ENCODE peak calls at places on chromosomes 16 and 17, in four cellular contexts. G is HCT116, O is HepG2, X is K562. C is an unnamed sample.

GRCh38 chr17:59695943-59696681 is 11.1 kb downstream of the PTRH2 start:
- DNase-seq in O (no peak), X (no peak), G (no peak), C (no peak)

GRCh38 chr17:40452074-40452787 is 9.0 kb downstream of the IGFBP4 start:
- DNase-seq in G (no peak), O (no peak), X (no peak), C (no peak)

GRCh38 chr16:74606521-74607309 is at the start of gene GLG1:
- DNase-seq in O (peak; percentile 85), X (peak; percentile 92), G (peak; percentile 65), C (peak; percentile 88)

GRCh38 chr16:588639-588888 is 1.3 kb upstream of the RAB40C start:
- DNase-seq in G (no peak), X (no peak), O (no peak), C (peak; percentile 71)

GRCh38 chr17:46788796-46789195 is 29.7 kb downstream of the WNT3 start:
- DNase-seq in O (no peak), X (no peak), G (no peak), C (no peak)

GRCh38 chr17:81902653-81903414 is 796 bp downstream of the NPB start:
- DNase-seq in G (no peak), O (no peak), X (no peak), C (no peak)

GRCh38 chr16:85675528-85675927 is 13.2 kb downstream of the GINS2 start:
- DNase-seq in G (no peak), X (no peak), O (peak; percentile 38), C (no peak)

GRCh38 chr16:17307501-17307900 is 163.3 kb downstream of the XYLT1 start:
- DNase-seq in G (no peak), O (no peak), X (no peak), C (no peak)

GRCh38 chr17:77061711-77062110 is 79.1 kb upstream of the SEC14L1 start:
- DNase-seq in G (no peak), O (no peak), X (no peak), C (no peak)

GRCh38 chr16:9077001-9077809 is 14.2 kb upstream of the HAPSTR1 start:
- DNase-seq in O (peak; percentile 31), X (peak; percentile 23), G (peak; percentile 47), C (no peak)

GRCh38 chr17:79420318-79421243 is 190.3 kb downstream of the RBFOX3 start:
- DNase-seq in O (no peak), G (peak; percentile 26), X (peak; percentile 69), C (no peak)
- TF ChIP-seq FOSL1 in O (no peak), G (no peak), X (peak; percentile 78), C (no peak)

GRCh38 chr16:64440005-64440404 is 681.9 kb downstream of the CDH11 start:
- DNase-seq in G (no peak), O (no peak), X (no peak), C (no peak)

GRCh38 chr16:64440421-64440831 is 681.4 kb downstream of the CDH11 start:
- DNase-seq in X (no peak), G (no peak), O (peak; percentile 9), C (no peak)

GRCh38 chr16:64437706-64438329 is 684.0 kb downstream of the CDH11 start:
- DNase-seq in O (no peak), G (no peak), X (no peak), C (no peak)

GRCh38 chr16:64434526-64435069 is 687.3 kb downstream of the CDH11 start:
- DNase-seq in X (no peak), O (no peak), G (no peak), C (no peak)
- TF ChIP-seq FOSL1 in X (no peak), O (no peak), G (no peak), C (no peak)

GRCh38 chr17:75006653-75007052 is 5.8 kb upstream of the MRPL58 start:
- DNase-seq in X (peak; percentile 54), G (no peak), O (peak; percentile 69), C (no peak)
- TF ChIP-seq FOSL1 in X (no peak), G (no peak), O (no peak), C (no peak)

GRCh38 chr17:36980281-36980761 is 31.6 kb downstream of the AATF start:
- DNase-seq in X (no peak), O (no peak), G (no peak), C (no peak)
- TF ChIP-seq FOSL1 in X (no peak), O (no peak), G (no peak), C (no peak)

DNA sequence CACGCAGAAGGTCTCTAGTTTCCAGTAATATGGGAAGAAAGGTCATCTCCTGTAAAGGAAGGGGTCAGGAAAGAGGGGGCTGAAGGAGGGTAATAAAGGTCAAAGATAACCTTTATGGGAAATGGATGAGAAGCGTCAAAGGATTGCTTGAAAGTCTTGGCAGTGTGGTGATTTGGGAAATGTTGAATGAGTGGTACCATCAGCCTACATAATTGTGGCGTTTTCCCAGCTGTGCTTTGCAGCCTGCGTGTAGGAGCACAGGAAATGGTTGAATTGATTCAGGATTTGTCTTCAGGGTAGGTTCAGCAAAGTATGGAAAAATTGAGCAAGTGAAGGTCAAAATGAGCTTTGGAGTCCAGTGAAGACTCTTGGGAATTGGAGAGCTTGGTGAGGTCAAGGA is 115.8 kb upstream of the NOL11 start:
- DNase-seq in O (no peak), G (no peak), X (no peak), C (no peak)
- TF ChIP-seq FOSL1 in O (no peak), G (no peak), X (no peak), C (no peak)

GRCh38 chr17:43573579-43574321 is 27.6 kb upstream of the ETV4 start:
- DNase-seq in O (peak; percentile 94), G (no peak), X (no peak), C (no peak)

GRCh38 chr17:43574348-43574747 is 28.2 kb upstream of the ETV4 start:
- DNase-seq in O (no peak), X (no peak), G (no peak), C (no peak)

GRCh38 chr17:43572368-43572980 is 26.3 kb upstream of the ETV4 start:
- DNase-seq in G (no peak), X (peak; percentile 51), O (peak; percentile 88), C (no peak)

GRCh38 chr17:43568506-43569082 is 22.5 kb upstream of the ETV4 start:
- DNase-seq in X (no peak), G (no peak), O (no peak), C (no peak)

DNA sequence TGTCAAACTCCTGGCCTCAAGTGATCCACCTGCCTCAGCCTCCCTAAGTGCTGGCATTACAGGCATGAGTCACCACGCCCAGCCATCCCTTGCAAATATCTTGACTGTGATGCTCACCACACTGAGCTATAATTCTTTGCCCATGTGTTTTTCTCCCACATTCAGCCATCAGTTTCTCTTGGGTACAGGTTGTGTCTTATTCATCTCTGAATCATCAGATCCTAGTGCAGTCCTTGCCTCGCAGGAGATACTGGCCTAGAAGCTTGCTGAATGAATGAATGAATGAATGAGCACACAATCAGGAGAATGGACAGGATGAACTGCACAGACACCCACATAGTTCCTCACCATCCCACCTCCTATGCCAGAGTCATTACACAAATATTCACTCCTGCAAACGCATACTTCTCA is 24.4 kb upstream of the ETV4 start:
- DNase-seq in G (no peak), X (no peak), O (no peak), C (no peak)
- TF ChIP-seq FOSL1 in G (no peak), X (no peak), O (no peak), C (no peak)